ENCODE peak calls at places on chromosomes 5 and 9, in six cellular contexts. One of them, this sample, is unnamed.

GRCh38 chr9:137880160-137880975 is 2.8 kb downstream of the CACNA1B start:
- DNase-seq in NK-92 treated with Interleukin-12 subunit alpha and Interleukin-12 subunit beta, amount 100 ng/mL, for 24 hours: no peak
- DNase-seq in heart left ventricle: no peak
- DNase-seq in mucosa of descending colon: no peak
- DNase-seq in NCI-H510A treated with DMSO at 0.1 percent for 48 hours: no peak
- DNase-seq in ovary: no peak
- DNase-seq in this sample: no peak

GRCh38 chr9:74117731-74118130 is 379.4 kb upstream of the RORB start:
- DNase-seq in NK-92 treated with Interleukin-12 subunit alpha and Interleukin-12 subunit beta, amount 100 ng/mL, for 24 hours: no peak
- DNase-seq in heart left ventricle: no peak
- DNase-seq in mucosa of descending colon: no peak
- DNase-seq in NCI-H510A treated with DMSO at 0.1 percent for 48 hours: no peak
- DNase-seq in ovary: no peak
- DNase-seq in this sample: no peak

GRCh38 chr5:95760291-95761191 is 29.4 kb downstream of the RHOBTB3 start:
- DNase-seq in NK-92 treated with Interleukin-12 subunit alpha and Interleukin-12 subunit beta, amount 100 ng/mL, for 24 hours: no peak
- DNase-seq in heart left ventricle: no peak
- DNase-seq in mucosa of descending colon: no peak
- DNase-seq in NCI-H510A treated with DMSO at 0.1 percent for 48 hours: no peak
- DNase-seq in ovary: no peak
- DNase-seq in this sample: no peak

GRCh38 chr9:91162784-91163440 is 198.8 kb downstream of the AUH start:
- DNase-seq in NK-92 treated with Interleukin-12 subunit alpha and Interleukin-12 subunit beta, amount 100 ng/mL, for 24 hours: peak
- DNase-seq in heart left ventricle: no peak
- DNase-seq in mucosa of descending colon: peak
- DNase-seq in NCI-H510A treated with DMSO at 0.1 percent for 48 hours: peak
- DNase-seq in ovary: no peak
- DNase-seq in this sample: no peak

GRCh38 chr9:21455320-21455719 is 15.1 kb downstream of the IFNA1 start:
- DNase-seq in NK-92 treated with Interleukin-12 subunit alpha and Interleukin-12 subunit beta, amount 100 ng/mL, for 24 hours: no peak
- DNase-seq in heart left ventricle: no peak
- DNase-seq in mucosa of descending colon: no peak
- DNase-seq in NCI-H510A treated with DMSO at 0.1 percent for 48 hours: no peak
- DNase-seq in ovary: no peak
- DNase-seq in this sample: no peak

GRCh38 chr9:113164536-113165300 is 13.9 kb downstream of the SLC31A2 start:
- DNase-seq in NK-92 treated with Interleukin-12 subunit alpha and Interleukin-12 subunit beta, amount 100 ng/mL, for 24 hours: no peak
- DNase-seq in heart left ventricle: peak
- DNase-seq in mucosa of descending colon: no peak
- DNase-seq in NCI-H510A treated with DMSO at 0.1 percent for 48 hours: no peak
- DNase-seq in ovary: no peak
- DNase-seq in this sample: no peak

GRCh38 chr5:170519500-170519899 is 15.7 kb downstream of the KCNIP1 start:
- DNase-seq in NK-92 treated with Interleukin-12 subunit alpha and Interleukin-12 subunit beta, amount 100 ng/mL, for 24 hours: no peak
- DNase-seq in heart left ventricle: no peak
- DNase-seq in mucosa of descending colon: no peak
- DNase-seq in NCI-H510A treated with DMSO at 0.1 percent for 48 hours: no peak
- DNase-seq in ovary: no peak
- DNase-seq in this sample: no peak

GRCh38 chr9:137385061-137385655 is 37.8 kb downstream of the EXD3 start:
- DNase-seq in NK-92 treated with Interleukin-12 subunit alpha and Interleukin-12 subunit beta, amount 100 ng/mL, for 24 hours: no peak
- DNase-seq in heart left ventricle: no peak
- DNase-seq in mucosa of descending colon: peak
- DNase-seq in NCI-H510A treated with DMSO at 0.1 percent for 48 hours: no peak
- DNase-seq in ovary: no peak
- DNase-seq in this sample: no peak

GRCh38 chr9:131692612-131692976 is 47.3 kb downstream of the RAPGEF1 start:
- DNase-seq in NK-92 treated with Interleukin-12 subunit alpha and Interleukin-12 subunit beta, amount 100 ng/mL, for 24 hours: no peak
- DNase-seq in heart left ventricle: no peak
- DNase-seq in mucosa of descending colon: no peak
- DNase-seq in NCI-H510A treated with DMSO at 0.1 percent for 48 hours: no peak
- DNase-seq in ovary: no peak
- DNase-seq in this sample: no peak

GRCh38 chr5:128546658-128547281 is 8.7 kb upstream of the FBN2 start:
- DNase-seq in NK-92 treated with Interleukin-12 subunit alpha and Interleukin-12 subunit beta, amount 100 ng/mL, for 24 hours: no peak
- DNase-seq in heart left ventricle: no peak
- DNase-seq in mucosa of descending colon: no peak
- DNase-seq in NCI-H510A treated with DMSO at 0.1 percent for 48 hours: peak
- DNase-seq in ovary: no peak
- DNase-seq in this sample: no peak

GRCh38 chr5:157543825-157544622 is 31.6 kb downstream of the ADAM19 start:
- DNase-seq in NK-92 treated with Interleukin-12 subunit alpha and Interleukin-12 subunit beta, amount 100 ng/mL, for 24 hours: no peak
- DNase-seq in heart left ventricle: no peak
- DNase-seq in mucosa of descending colon: no peak
- DNase-seq in NCI-H510A treated with DMSO at 0.1 percent for 48 hours: no peak
- DNase-seq in ovary: peak
- DNase-seq in this sample: no peak

GRCh38 chr5:40240111-40240510 is 439.6 kb upstream of the PTGER4 start:
- DNase-seq in NK-92 treated with Interleukin-12 subunit alpha and Interleukin-12 subunit beta, amount 100 ng/mL, for 24 hours: no peak
- DNase-seq in heart left ventricle: no peak
- DNase-seq in mucosa of descending colon: no peak
- DNase-seq in NCI-H510A treated with DMSO at 0.1 percent for 48 hours: no peak
- DNase-seq in ovary: no peak
- DNase-seq in this sample: no peak